ENCODE peak calls at places on chromosomes 6 and 20, in seven cellular contexts. Z is fibroblast of mammary gland, P is mesendoderm, I is smooth muscle cell of the brain vasculature, Q is choroid plexus epithelial cell, D is GDM1, G is NCI-H524 treated with DMSO at 0.1 percent for 48 hours. J is an unnamed sample.
A peak's percentile ranks its signal among the peaks of the same experiment; 100 is the strongest.

GRCh38 chr6:121435444-121436069 is at the start of gene GJA1:
- DNase-seq in Z (peak; percentile 86), P (peak; percentile 97), I (peak; percentile 65), Q (peak; percentile 89), D (peak; percentile 63), G (no peak), J (peak; percentile 36)

GRCh38 chr6:41937881-41938574 is 3.6 kb downstream of the CCND3 start:
- DNase-seq in Z (no peak), P (no peak), I (no peak), Q (peak; percentile 15), D (peak; percentile 78), G (no peak), J (no peak)

GRCh38 chr6:113522376-113522775 is 334.8 kb upstream of the MARCKS start:
- DNase-seq in Z (no peak), P (no peak), I (no peak), Q (no peak), D (no peak), G (no peak), J (no peak)

GRCh38 chr20:137668-138131 is 4.7 kb upstream of the DEFB126 start:
- DNase-seq in Z (peak; percentile 6), P (peak; percentile 2), I (no peak), Q (peak; percentile 1), D (no peak), G (peak; percentile 31), J (no peak)

GRCh38 chr6:11532097-11532496 is 5.5 kb upstream of the TMEM170B start:
- DNase-seq in Z (peak; percentile 20), P (no peak), I (no peak), Q (no peak), D (no peak), G (no peak), J (no peak)

GRCh38 chr6:106997392-106998257 is 23.1 kb upstream of the CD24 start:
- DNase-seq in Z (peak; percentile 66), P (peak; percentile 82), I (peak; percentile 13), Q (peak; percentile 80), D (no peak), G (no peak), J (no peak)

GRCh38 chr20:5788385-5788895 is 38.2 kb downstream of the SHLD1 start:
- DNase-seq in Z (peak; percentile 93), P (peak; percentile 87), I (peak; percentile 73), Q (peak; percentile 96), D (peak; percentile 71), G (peak; percentile 42), J (peak; percentile 59)

GRCh38 chr20:35339007-35339406 is 46.8 kb upstream of the FAM83C start:
- DNase-seq in Z (peak; percentile 98), P (no peak), I (no peak), Q (peak; percentile 91), D (no peak), G (no peak), J (no peak)

GRCh38 chr6:169845426-169846285 is 94.2 kb downstream of the ERMARD start:
- DNase-seq in Z (no peak), P (no peak), I (no peak), Q (no peak), D (no peak), G (no peak), J (no peak)

GRCh38 chr20:23145281-23145700 is 59.2 kb upstream of the CD93 start:
- DNase-seq in Z (peak; percentile 89), P (no peak), I (peak; percentile 79), Q (peak; percentile 94), D (no peak), G (no peak), J (no peak)

GRCh38 chr6:53793318-53793975 is 1.4 kb upstream of the LRRC1 start:
- DNase-seq in Z (peak; percentile 41), P (peak; percentile 60), I (no peak), Q (peak; percentile 72), D (peak; percentile 70), G (no peak), J (no peak)

GRCh38 chr6:161169690-161170089 is 104.2 kb downstream of the AGPAT4 start:
- DNase-seq in Z (peak; percentile 96), P (peak; percentile 14), I (no peak), Q (peak; percentile 94), D (no peak), G (no peak), J (no peak)

GRCh38 chr20:62159835-62160234 is 16.3 kb downstream of the SS18L1 start:
- DNase-seq in Z (peak; percentile 49), P (no peak), I (no peak), Q (no peak), D (no peak), G (no peak), J (peak; percentile 81)

GRCh38 chr20:35181731-35182130 is 9.9 kb downstream of the PROCR start:
- DNase-seq in Z (no peak), P (no peak), I (no peak), Q (peak; percentile 21), D (no peak), G (no peak), J (no peak)

GRCh38 chr6:57123111-57123510 is 33.1 kb downstream of the ZNF451 start:
- DNase-seq in Z (peak; percentile 17), P (no peak), I (no peak), Q (no peak), D (no peak), G (no peak), J (no peak)

GRCh38 chr6:155778336-155778735 is 322.7 kb upstream of the NOX3 start:
- DNase-seq in Z (no peak), P (no peak), I (no peak), Q (no peak), D (no peak), G (no peak), J (no peak)

GRCh38 chr20:24235224-24235735 is 234.1 kb upstream of the SYNDIG1 start:
- DNase-seq in Z (no peak), P (no peak), I (no peak), Q (no peak), D (no peak), G (no peak), J (no peak)

GRCh38 chr6:42331019-42331418 is 113.4 kb upstream of the MRPS10 start:
- DNase-seq in Z (no peak), P (peak; percentile 19), I (no peak), Q (no peak), D (no peak), G (no peak), J (no peak)

GRCh38 chr20:37535443-37536132 is 7.9 kb upstream of the BLCAP start:
- DNase-seq in Z (no peak), P (no peak), I (no peak), Q (no peak), D (no peak), G (no peak), J (no peak)

GRCh38 chr6:34375833-34376232 is 16.6 kb downstream of the NUDT3 start:
- DNase-seq in Z (no peak), P (no peak), I (no peak), Q (no peak), D (no peak), G (no peak), J (no peak)

GRCh38 chr20:60206259-60206658 is 248.0 kb downstream of the CDH26 start:
- DNase-seq in Z (peak; percentile 57), P (peak; percentile 88), I (peak; percentile 21), Q (peak; percentile 37), D (peak; percentile 52), G (no peak), J (no peak)

J was measured in epithelial cell of prostate.